ENCODE peak calls at places on chromosome 15, in eight cellular contexts. One of them, this sample, is unnamed.

GRCh38 chr15:33701304-33701696 is 267.0 kb upstream of the CHRM5 start:
- DNase-seq in GM23248: peak
- DNase-seq in heart right ventricle: no peak
- DNase-seq in upper lobe of right lung: no peak
- DNase-seq in GM12891: no peak
- DNase-seq in NCI-H69: no peak
- DNase-seq in KBM-7: no peak
- DNase-seq in iris pigment epithelial cell: peak
- DNase-seq in this sample: no peak

GRCh38 chr15:40091861-40092415 is 16.7 kb downstream of the BMF start:
- DNase-seq in KBM-7: no peak
- DNase-seq in GM12891: no peak
- DNase-seq in heart right ventricle: no peak
- DNase-seq in NCI-H69: peak
- DNase-seq in iris pigment epithelial cell: no peak
- DNase-seq in GM23248: no peak
- DNase-seq in upper lobe of right lung: no peak
- DNase-seq in this sample: no peak

GRCh38 chr15:77769700-77770099 is 137.0 kb upstream of the LINGO1 start:
- DNase-seq in GM12891: no peak
- DNase-seq in upper lobe of right lung: no peak
- DNase-seq in iris pigment epithelial cell: no peak
- DNase-seq in heart right ventricle: no peak
- DNase-seq in GM23248: no peak
- DNase-seq in NCI-H69: no peak
- DNase-seq in KBM-7: no peak
- DNase-seq in this sample: no peak

GRCh38 chr15:70955151-70955550 is 62.5 kb downstream of the LRRC49 start:
- DNase-seq in NCI-H69: no peak
- DNase-seq in heart right ventricle: no peak
- DNase-seq in upper lobe of right lung: no peak
- DNase-seq in iris pigment epithelial cell: peak
- DNase-seq in GM12891: no peak
- DNase-seq in GM23248: peak
- DNase-seq in KBM-7: no peak
- DNase-seq in this sample: peak

GRCh38 chr15:45100884-45101622 is 12.9 kb downstream of the DUOX2 start:
- DNase-seq in iris pigment epithelial cell: no peak
- DNase-seq in upper lobe of right lung: no peak
- DNase-seq in heart right ventricle: no peak
- DNase-seq in NCI-H69: peak
- DNase-seq in KBM-7: no peak
- DNase-seq in GM23248: peak
- DNase-seq in GM12891: no peak
- DNase-seq in this sample: no peak

GRCh38 chr15:40428183-40428582 is 12.6 kb upstream of the BAHD1 start:
- DNase-seq in NCI-H69: no peak
- DNase-seq in iris pigment epithelial cell: no peak
- DNase-seq in KBM-7: no peak
- DNase-seq in GM12891: no peak
- DNase-seq in upper lobe of right lung: no peak
- DNase-seq in GM23248: no peak
- DNase-seq in heart right ventricle: no peak
- DNase-seq in this sample: no peak

GRCh38 chr15:64837502-64837901 is 4.2 kb upstream of the PLEKHO2 start:
- DNase-seq in heart right ventricle: no peak
- DNase-seq in KBM-7: peak
- DNase-seq in GM12891: no peak
- DNase-seq in GM23248: no peak
- DNase-seq in upper lobe of right lung: no peak
- DNase-seq in NCI-H69: no peak
- DNase-seq in iris pigment epithelial cell: no peak
- DNase-seq in this sample: no peak

GRCh38 chr15:40511472-40512133 is 40.8 kb downstream of the CHST14 start:
- DNase-seq in GM23248: peak
- DNase-seq in upper lobe of right lung: peak
- DNase-seq in NCI-H69: peak
- DNase-seq in iris pigment epithelial cell: peak
- DNase-seq in heart right ventricle: peak
- DNase-seq in GM12891: peak
- DNase-seq in KBM-7: no peak
- DNase-seq in this sample: no peak

GRCh38 chr15:45642203-45642932 is 7.5 kb downstream of the SQOR start:
- DNase-seq in heart right ventricle: no peak
- DNase-seq in upper lobe of right lung: no peak
- DNase-seq in iris pigment epithelial cell: peak
- DNase-seq in KBM-7: peak
- DNase-seq in NCI-H69: no peak
- DNase-seq in GM12891: no peak
- DNase-seq in GM23248: peak
- DNase-seq in this sample: no peak

This sample was measured in SJSA1.